ENCODE peak calls at places on chromosome 7, in nine cellular contexts. L is H54; Y is neural progenitor cell; R is activated naive CD8-positive, alpha-beta T cell treated with anti-CD3 and anti-CD28 coated beads, Interleukin-2, amount 50 U/mL, for 16 hours; H is IMR-90; Q is activated effector memory CD4-positive, alpha-beta T cell treated with anti-CD3 and anti-CD28 coated beads, Interleukin-2, amount 50 U/mL, for 16 hours; E is GM12891; U is mammary epithelial cell; A is T-helper 2 cell. M is an unnamed sample.
A peak's percentile ranks its signal among the peaks of the same experiment; 100 is the strongest.

GRCh38 chr7:44634839-44635591 is 28.6 kb downstream of the OGDH start:
- DNase-seq in L (no peak), Y (no peak), R (no peak), H (no peak), Q (no peak), E (no peak), U (no peak), A (peak; percentile 53), M (no peak)

GRCh38 chr7:120201290-120201689 is 71.7 kb upstream of the KCND2 start:
- DNase-seq in L (no peak), Y (no peak), R (no peak), H (no peak), Q (no peak), E (no peak), U (no peak), A (no peak), M (no peak)

GRCh38 chr7:75980126-75980864 is 14.1 kb downstream of the TMEM120A start:
- DNase-seq in L (no peak), Y (no peak), R (no peak), H (no peak), Q (no peak), E (no peak), U (no peak), A (no peak), M (no peak)

GRCh38 chr7:133436014-133436428 is 183.1 kb downstream of the EXOC4 start:
- DNase-seq in L (no peak), Y (no peak), R (no peak), H (peak; percentile 79), Q (no peak), E (no peak), U (peak; percentile 75), A (no peak), M (no peak)

GRCh38 chr7:98870071-98870651 is 347 bp upstream of the TMEM130 start:
- DNase-seq in L (no peak), Y (peak; percentile 79), R (peak; percentile 52), H (peak; percentile 50), Q (peak; percentile 90), E (peak; percentile 64), U (peak; percentile 34), A (peak; percentile 65), M (peak; percentile 88)

GRCh38 chr7:80244206-80244956 is 109.8 kb downstream of the GNAI1 start:
- DNase-seq in L (no peak), Y (no peak), R (no peak), H (peak; percentile 30), Q (no peak), E (no peak), U (no peak), A (no peak), M (no peak)

GRCh38 chr7:68364871-68365625 is 1233.2 kb upstream of the AUTS2 start:
- DNase-seq in L (no peak), Y (no peak), R (no peak), H (no peak), Q (no peak), E (no peak), U (no peak), A (no peak), M (no peak)

GRCh38 chr7:102992820-102993531 is 80.2 kb downstream of the LRRC17 start:
- DNase-seq in L (no peak), Y (no peak), R (no peak), H (peak; percentile 87), Q (no peak), E (no peak), U (peak; percentile 44), A (no peak), M (no peak)

GRCh38 chr7:111086532-111086931 is 4.4 kb upstream of the LRRN3 start:
- DNase-seq in L (no peak), Y (no peak), R (no peak), H (peak; percentile 16), Q (no peak), E (no peak), U (no peak), A (peak; percentile 66), M (no peak)

GRCh38 chr7:38840736-38841460 is 68.1 kb downstream of the VPS41 start:
- DNase-seq in L (peak; percentile 19), Y (no peak), R (no peak), H (peak; percentile 93), Q (no peak), E (no peak), U (peak; percentile 17), A (no peak), M (no peak)

GRCh38 chr7:123498651-123499050 is 35.7 kb downstream of the IQUB start:
- DNase-seq in L (no peak), Y (no peak), R (no peak), H (no peak), Q (no peak), E (no peak), U (no peak), A (no peak), M (no peak)

GRCh38 chr7:138429577-138430250 is 30.3 kb upstream of the TRIM24 start:
- DNase-seq in L (no peak), Y (no peak), R (no peak), H (no peak), Q (no peak), E (no peak), U (peak; percentile 6), A (no peak), M (peak; percentile 56)

GRCh38 chr7:108413782-108414492 is 42.3 kb downstream of the NRCAM start:
- DNase-seq in L (peak; percentile 50), Y (peak; percentile 67), R (no peak), H (peak; percentile 5), Q (no peak), E (no peak), U (peak; percentile 62), A (no peak), M (peak; percentile 69)

GRCh38 chr7:20316706-20317105 is 14.0 kb upstream of the ITGB8 start:
- DNase-seq in L (no peak), Y (no peak), R (no peak), H (no peak), Q (no peak), E (no peak), U (no peak), A (no peak), M (no peak)

GRCh38 chr7:77262311-77262710 is 62.7 kb upstream of the FGL2 start:
- DNase-seq in L (no peak), Y (no peak), R (no peak), H (no peak), Q (no peak), E (no peak), U (no peak), A (no peak), M (no peak)

GRCh38 chr7:107768263-107768662 is 24.3 kb downstream of the CBLL1 start:
- DNase-seq in L (no peak), Y (no peak), R (no peak), H (no peak), Q (no peak), E (no peak), U (peak; percentile 63), A (no peak), M (no peak)

GRCh38 chr7:49839863-49840262 is 66.4 kb downstream of the VWC2 start:
- DNase-seq in L (no peak), Y (no peak), R (no peak), H (no peak), Q (no peak), E (no peak), U (no peak), A (no peak), M (no peak)

GRCh38 chr7:41134242-41134872 is 568.5 kb downstream of the INHBA start:
- DNase-seq in L (peak; percentile 50), Y (no peak), R (no peak), H (peak; percentile 55), Q (no peak), E (peak; percentile 37), U (peak; percentile 70), A (peak; percentile 28), M (no peak)

GRCh38 chr7:6116216-6116615 is 85.0 kb downstream of the ANKRD61 start:
- DNase-seq in L (no peak), Y (no peak), R (no peak), H (no peak), Q (no peak), E (no peak), U (no peak), A (no peak), M (no peak)

GRCh38 chr7:6226194-6226799 is 46.1 kb downstream of the CYTH3 start:
- DNase-seq in L (no peak), Y (no peak), R (no peak), H (peak; percentile 82), Q (no peak), E (no peak), U (no peak), A (no peak), M (no peak)

GRCh38 chr7:129947701-129948100 is 5.1 kb downstream of the UBE2H start:
- DNase-seq in L (no peak), Y (no peak), R (no peak), H (no peak), Q (no peak), E (no peak), U (no peak), A (no peak), M (no peak)

GRCh38 chr7:94244760-94245159 is 149.9 kb upstream of the COL1A2 start:
- DNase-seq in L (no peak), Y (no peak), R (no peak), H (no peak), Q (no peak), E (no peak), U (no peak), A (no peak), M (no peak)

GRCh38 chr7:87876759-87877234 is 504 bp downstream of the DBF4 start:
- DNase-seq in L (peak; percentile 14), Y (peak; percentile 84), R (peak; percentile 4), H (peak; percentile 61), Q (peak; percentile 81), E (peak; percentile 9), U (peak; percentile 64), A (peak; percentile 71), M (peak; percentile 78)

GRCh38 chr7:86733783-86734182 is 90.1 kb downstream of the GRM3 start:
- DNase-seq in L (no peak), Y (peak; percentile 15), R (no peak), H (peak; percentile 0), Q (no peak), E (no peak), U (no peak), A (peak; percentile 7), M (peak; percentile 39)

GRCh38 chr7:71618281-71618680 is 486.3 kb downstream of the GALNT17 start:
- DNase-seq in L (no peak), Y (no peak), R (no peak), H (no peak), Q (no peak), E (no peak), U (no peak), A (no peak), M (no peak)

GRCh38 chr7:36281945-36282727 is 107.5 kb upstream of the ANLN start:
- DNase-seq in L (no peak), Y (no peak), R (no peak), H (peak; percentile 61), Q (no peak), E (no peak), U (no peak), A (no peak), M (no peak)